ENCODE peak calls at places on chromosome 22, in four cellular contexts. U, N, V and O are unnamed samples.

GRCh38 chr22:28112548-28113043 is 193.5 kb upstream of the PITPNB start:
- DNase-seq in U (no peak), N (no peak), V (peak), O (no peak)

GRCh38 chr22:44129614-44129976 is 51.1 kb upstream of the PARVG start:
- DNase-seq in U (no peak), N (no peak), V (no peak), O (no peak)

GRCh38 chr22:46576556-46577351 is 39.3 kb upstream of the CELSR1 start:
- DNase-seq in U (peak), N (peak), V (peak), O (no peak)

GRCh38 chr22:50146440-50147228 is 23.9 kb upstream of the PANX2 start:
- DNase-seq in U (no peak), N (no peak), V (no peak), O (no peak)

GRCh38 chr22:35399114-35399677 is 744 bp upstream of the MCM5 start:
- DNase-seq in U (no peak), N (no peak), V (no peak), O (no peak)

GRCh38 chr22:36433318-36434231 is 45.8 kb upstream of the MYH9 start:
- DNase-seq in U (no peak), N (no peak), V (no peak), O (no peak)

GRCh38 chr22:43521716-43522115 is 109.9 kb downstream of the MPPED1 start:
- DNase-seq in U (no peak), N (no peak), V (no peak), O (no peak)

GRCh38 chr22:23997092-23997491 is 8.2 kb downstream of the GSTT4 start:
- DNase-seq in U (no peak), N (no peak), V (no peak), O (no peak)

GRCh38 chr22:19753090-19753842 is 7.3 kb upstream of the TBX1 start:
- DNase-seq in U (no peak), N (no peak), V (no peak), O (no peak)

GRCh38 chr22:23218867-23219251 is 38.5 kb downstream of the BCR start:
- DNase-seq in U (peak), N (no peak), V (no peak), O (no peak)

GRCh38 chr22:38965614-38966378 is 8.4 kb downstream of the APOBEC3A start:
- DNase-seq in U (no peak), N (no peak), V (no peak), O (no peak)

GRCh38 chr22:30864441-30865420 is 103.8 kb downstream of the MORC2 start:
- DNase-seq in U (no peak), N (no peak), V (no peak), O (no peak)

GRCh38 chr22:37187891-37188761 is at the start of gene C1QTNF6:
- DNase-seq in U (no peak), N (no peak), V (no peak), O (no peak)

GRCh38 chr22:47434336-47435203 is 672.1 kb downstream of the TBC1D22A start:
- DNase-seq in U (no peak), N (no peak), V (no peak), O (no peak)

GRCh38 chr22:36457688-36458450 is 23.6 kb downstream of the TXN2 start:
- DNase-seq in U (no peak), N (no peak), V (no peak), O (no peak)

GRCh38 chr22:47987885-47988515 is 1225.5 kb downstream of the TBC1D22A start:
- DNase-seq in U (no peak), N (no peak), V (no peak), O (no peak)

GRCh38 chr22:39287076-39287743 is 32.2 kb downstream of the RPL3 start:
- DNase-seq in U (no peak), N (no peak), V (no peak), O (no peak)

GRCh38 chr22:22755778-22756100 is 111.3 kb downstream of the GGTLC2 start:
- DNase-seq in U (no peak), N (no peak), V (no peak), O (no peak)

GRCh38 chr22:39622881-39623367 is 52.4 kb downstream of the CACNA1I start:
- DNase-seq in U (peak), N (peak), V (no peak), O (no peak)

GRCh38 chr22:16824718-16825687 is at the start of gene XKR3:
- DNase-seq in U (no peak), N (no peak), V (no peak), O (no peak)

GRCh38 chr22:48944433-48944755 is 883.3 kb downstream of the BRD1 start:
- DNase-seq in U (peak), N (no peak), V (no peak), O (no peak)

GRCh38 chr22:27466229-27466628 is 335.3 kb downstream of the MN1 start:
- DNase-seq in U (no peak), N (no peak), V (no peak), O (no peak)

GRCh38 chr22:43792905-43793304 is 19.2 kb downstream of the EFCAB6 start:
- DNase-seq in U (no peak), N (no peak), V (no peak), O (no peak)

GRCh38 chr22:44707752-44708151 is 5.7 kb downstream of the PRR5 start:
- DNase-seq in U (no peak), N (no peak), V (no peak), O (no peak)

GRCh38 chr22:50105529-50106100 is 15.8 kb downstream of the MOV10L1 start:
- DNase-seq in U (no peak), N (no peak), V (no peak), O (no peak)

GRCh38 chr22:21567456-21568206 is at the start of gene UBE2L3:
- DNase-seq in U (peak), N (peak), V (peak), O (peak)

GRCh38 chr22:45164217-45165123 is 745 bp downstream of the NUP50 start:
- DNase-seq in U (peak), N (peak), V (peak), O (no peak)

GRCh38 chr22:23159287-23159622 is 14.0 kb downstream of the RAB36 start:
- DNase-seq in U (no peak), N (no peak), V (no peak), O (no peak)

GRCh38 chr22:49928571-49929552 is 10.4 kb downstream of the CRELD2 start:
- DNase-seq in U (no peak), N (no peak), V (no peak), O (no peak)

GRCh38 chr22:49296561-49296960 is 531.1 kb downstream of the BRD1 start:
- DNase-seq in U (peak), N (no peak), V (no peak), O (peak)